ENCODE peak calls at places on chromosomes 6 and 20, in eight cellular contexts. One of them, this sample, is unnamed.

GRCh38 chr20:9300080-9300479 is 214.3 kb upstream of the LAMP5 start:
- DNase-seq in Right ventricle myocardium superior: no peak
- DNase-seq in activated T-helper 1 cell treated with Interleukin-2 at 50 U/mL for 16 hours: no peak
- DNase-seq in AG09309: no peak
- DNase-seq in fibroblast of pulmonary artery: no peak
- DNase-seq in NCI-H2029: no peak
- DNase-seq in Calu3: no peak
- DNase-seq in EH: no peak
- DNase-seq in this sample: no peak

GRCh38 chr20:3783516-3784225 is 2.4 kb upstream of the SPEF1 start:
- DNase-seq in Calu3: no peak
- DNase-seq in AG09309: no peak
- DNase-seq in Right ventricle myocardium superior: no peak
- DNase-seq in EH: no peak
- DNase-seq in fibroblast of pulmonary artery: no peak
- DNase-seq in activated T-helper 1 cell treated with Interleukin-2 at 50 U/mL for 16 hours: no peak
- DNase-seq in NCI-H2029: no peak
- DNase-seq in this sample: no peak

GRCh38 chr20:41098703-41099250 is 38.6 kb upstream of the PLCG1 start:
- DNase-seq in activated T-helper 1 cell treated with Interleukin-2 at 50 U/mL for 16 hours: no peak
- DNase-seq in NCI-H2029: no peak
- DNase-seq in AG09309: peak; percentile 74
- DNase-seq in fibroblast of pulmonary artery: peak; percentile 78
- DNase-seq in Right ventricle myocardium superior: no peak
- DNase-seq in Calu3: no peak
- DNase-seq in EH: peak; percentile 83
- DNase-seq in this sample: no peak

GRCh38 chr20:60649541-60649940 is 602.5 kb upstream of the CDH4 start:
- DNase-seq in EH: no peak
- DNase-seq in Calu3: no peak
- DNase-seq in activated T-helper 1 cell treated with Interleukin-2 at 50 U/mL for 16 hours: no peak
- DNase-seq in Right ventricle myocardium superior: no peak
- DNase-seq in AG09309: no peak
- DNase-seq in fibroblast of pulmonary artery: no peak
- DNase-seq in NCI-H2029: no peak
- DNase-seq in this sample: no peak

GRCh38 chr6:33755070-33755869 is 8.6 kb upstream of the IP6K3 start:
- DNase-seq in AG09309: no peak
- DNase-seq in fibroblast of pulmonary artery: no peak
- DNase-seq in EH: no peak
- DNase-seq in activated T-helper 1 cell treated with Interleukin-2 at 50 U/mL for 16 hours: no peak
- DNase-seq in Right ventricle myocardium superior: no peak
- DNase-seq in NCI-H2029: peak; percentile 34
- DNase-seq in Calu3: no peak
- DNase-seq in this sample: no peak

GRCh38 chr6:11609324-11610071 is 71.9 kb downstream of the TMEM170B start:
- DNase-seq in NCI-H2029: no peak
- DNase-seq in Right ventricle myocardium superior: peak; percentile 59
- DNase-seq in activated T-helper 1 cell treated with Interleukin-2 at 50 U/mL for 16 hours: no peak
- DNase-seq in EH: peak; percentile 99
- DNase-seq in fibroblast of pulmonary artery: peak; percentile 97
- DNase-seq in Calu3: no peak
- DNase-seq in AG09309: peak; percentile 94
- DNase-seq in this sample: no peak

GRCh38 chr6:32940656-32941411 is at the start of gene HLA-DMB:
- DNase-seq in Calu3: peak; percentile 81
- DNase-seq in fibroblast of pulmonary artery: peak; percentile 77
- DNase-seq in Right ventricle myocardium superior: no peak
- DNase-seq in activated T-helper 1 cell treated with Interleukin-2 at 50 U/mL for 16 hours: no peak
- DNase-seq in EH: peak; percentile 77
- DNase-seq in NCI-H2029: no peak
- DNase-seq in AG09309: peak; percentile 13
- DNase-seq in this sample: no peak

GRCh38 chr20:910132-910839 is 5.8 kb downstream of the ANGPT4 start:
- DNase-seq in NCI-H2029: no peak
- DNase-seq in EH: peak; percentile 32
- DNase-seq in fibroblast of pulmonary artery: no peak
- DNase-seq in AG09309: no peak
- DNase-seq in Right ventricle myocardium superior: no peak
- DNase-seq in activated T-helper 1 cell treated with Interleukin-2 at 50 U/mL for 16 hours: no peak
- DNase-seq in Calu3: no peak
- DNase-seq in this sample: no peak

GRCh38 chr6:54846243-54846856 is at the start of gene FAM83B:
- DNase-seq in EH: no peak
- DNase-seq in activated T-helper 1 cell treated with Interleukin-2 at 50 U/mL for 16 hours: no peak
- DNase-seq in AG09309: no peak
- DNase-seq in Right ventricle myocardium superior: peak; percentile 42
- DNase-seq in Calu3: peak; percentile 82
- DNase-seq in NCI-H2029: no peak
- DNase-seq in fibroblast of pulmonary artery: no peak
- DNase-seq in this sample: peak; percentile 84

GRCh38 chr6:38209291-38209865 is 389.9 kb downstream of the ZFAND3 start:
- DNase-seq in AG09309: no peak
- DNase-seq in fibroblast of pulmonary artery: no peak
- DNase-seq in Calu3: no peak
- DNase-seq in NCI-H2029: no peak
- DNase-seq in EH: no peak
- DNase-seq in activated T-helper 1 cell treated with Interleukin-2 at 50 U/mL for 16 hours: no peak
- DNase-seq in Right ventricle myocardium superior: no peak
- DNase-seq in this sample: no peak

GRCh38 chr6:4085329-4085695 is 6.4 kb upstream of the FAM217A start:
- DNase-seq in fibroblast of pulmonary artery: no peak
- DNase-seq in AG09309: no peak
- DNase-seq in activated T-helper 1 cell treated with Interleukin-2 at 50 U/mL for 16 hours: no peak
- DNase-seq in NCI-H2029: no peak
- DNase-seq in Calu3: no peak
- DNase-seq in EH: peak; percentile 44
- DNase-seq in Right ventricle myocardium superior: no peak
- DNase-seq in this sample: no peak

GRCh38 chr20:63230800-63231268 is 4.9 kb upstream of the BIRC7 start:
- DNase-seq in AG09309: no peak
- DNase-seq in activated T-helper 1 cell treated with Interleukin-2 at 50 U/mL for 16 hours: no peak
- DNase-seq in EH: peak; percentile 67
- DNase-seq in Calu3: no peak
- DNase-seq in Right ventricle myocardium superior: peak; percentile 77
- DNase-seq in NCI-H2029: no peak
- DNase-seq in fibroblast of pulmonary artery: peak; percentile 73
- DNase-seq in this sample: no peak

GRCh38 chr6:6125495-6125894 is 118.8 kb upstream of the NRN1 start:
- DNase-seq in activated T-helper 1 cell treated with Interleukin-2 at 50 U/mL for 16 hours: no peak
- DNase-seq in NCI-H2029: no peak
- DNase-seq in Calu3: no peak
- DNase-seq in fibroblast of pulmonary artery: no peak
- DNase-seq in AG09309: no peak
- DNase-seq in Right ventricle myocardium superior: no peak
- DNase-seq in EH: no peak
- DNase-seq in this sample: no peak

This sample was measured in suprapubic skin.